ENCODE peak calls at places on chromosomes 13 and 19, in nine cellular contexts. D, A, V, E, W, Y, B, H and X are unnamed samples. For H3K27me3 and H3K4me1, the result is how much of the 10 kb centered on the place peaks cover.

GRCh38 chr19:13781547-13781946 is 7.3 kb downstream of the C19orf53 start:
- DNase-seq in D (peak), A (peak), V (no peak), E (peak), W (peak), Y (peak), B (peak), H (peak), X (peak)

GRCh38 chr13:95137096-95137495 is 164.2 kb downstream of the ABCC4 start:
- DNase-seq in D (no peak), A (peak), V (no peak), E (no peak), W (no peak), Y (peak), B (peak), H (peak), X (peak)

GRCh38 chr13:23411220-23411619 is 22.3 kb downstream of the SACS start:
- DNase-seq in D (no peak), A (no peak), V (no peak), E (no peak), W (no peak), Y (no peak), B (peak), H (no peak), X (no peak)

GRCh38 chr19:10699650-10700335 is 1.4 kb upstream of the QTRT1 start:
- DNase-seq in D (no peak), A (peak), V (no peak), E (no peak), W (peak), Y (peak), B (peak), H (peak), X (peak)

GRCh38 chr13:109336730-109337129 is 449.7 kb downstream of the IRS2 start:
- DNase-seq in D (no peak), A (peak), V (no peak), E (no peak), W (peak), Y (no peak), B (peak), H (peak), X (no peak)

GRCh38 chr19:6236310-6237291 is 43.2 kb downstream of the MLLT1 start:
- DNase-seq in D (no peak), A (no peak), V (peak), E (no peak), W (no peak), Y (peak), B (no peak), H (no peak), X (no peak)

GRCh38 chr13:80973721-80974120 is 632.8 kb upstream of the SPRY2 start:
- DNase-seq in D (no peak), A (no peak), V (no peak), E (no peak), W (peak), Y (no peak), B (no peak), H (no peak), X (no peak)

GRCh38 chr13:33884506-33885221 is 66.7 kb downstream of the RFC3 start:
- DNase-seq in D (no peak), A (no peak), V (no peak), E (no peak), W (no peak), Y (no peak), B (no peak), H (no peak), X (no peak)

GRCh38 chr19:8580710-8581281 is 3.6 kb upstream of the MYO1F start:
- DNase-seq in D (peak), A (peak), V (peak), E (peak), W (peak), Y (peak), B (peak), H (peak), X (peak)

GRCh38 chr13:100738176-100738855 is 63.7 kb upstream of the TMTC4 start:
- DNase-seq in D (no peak), A (no peak), V (no peak), E (no peak), W (no peak), Y (no peak), B (no peak), H (no peak), X (no peak)

GRCh38 chr13:23570099-23570926 is at the start of gene TNFRSF19:
- DNase-seq in D (peak), A (peak), V (no peak), E (no peak), W (peak), Y (peak), B (peak), H (peak), X (peak)

GRCh38 chr19:7870571-7871279 is 3.5 kb downstream of the PRR36 start:
- DNase-seq in D (peak), A (no peak), V (peak), E (no peak), W (peak), Y (peak), B (peak), H (peak), X (peak)

GRCh38 chr19:681029-681626 is 4.9 kb downstream of the FSTL3 start:
- DNase-seq in D (no peak), A (no peak), V (no peak), E (peak), W (no peak), Y (peak), B (no peak), H (no peak), X (no peak)

GRCh38 chr19:8503506-8503905 is 1.1 kb upstream of the PRAM1 start:
- DNase-seq in D (peak), A (no peak), V (no peak), E (no peak), W (no peak), Y (peak), B (no peak), H (no peak), X (no peak)

GRCh38 chr13:99808786-99809185 is 162.8 kb downstream of the ZIC5 start:
- DNase-seq in D (no peak), A (no peak), V (no peak), E (no peak), W (no peak), Y (no peak), B (no peak), H (no peak), X (no peak)

DNA sequence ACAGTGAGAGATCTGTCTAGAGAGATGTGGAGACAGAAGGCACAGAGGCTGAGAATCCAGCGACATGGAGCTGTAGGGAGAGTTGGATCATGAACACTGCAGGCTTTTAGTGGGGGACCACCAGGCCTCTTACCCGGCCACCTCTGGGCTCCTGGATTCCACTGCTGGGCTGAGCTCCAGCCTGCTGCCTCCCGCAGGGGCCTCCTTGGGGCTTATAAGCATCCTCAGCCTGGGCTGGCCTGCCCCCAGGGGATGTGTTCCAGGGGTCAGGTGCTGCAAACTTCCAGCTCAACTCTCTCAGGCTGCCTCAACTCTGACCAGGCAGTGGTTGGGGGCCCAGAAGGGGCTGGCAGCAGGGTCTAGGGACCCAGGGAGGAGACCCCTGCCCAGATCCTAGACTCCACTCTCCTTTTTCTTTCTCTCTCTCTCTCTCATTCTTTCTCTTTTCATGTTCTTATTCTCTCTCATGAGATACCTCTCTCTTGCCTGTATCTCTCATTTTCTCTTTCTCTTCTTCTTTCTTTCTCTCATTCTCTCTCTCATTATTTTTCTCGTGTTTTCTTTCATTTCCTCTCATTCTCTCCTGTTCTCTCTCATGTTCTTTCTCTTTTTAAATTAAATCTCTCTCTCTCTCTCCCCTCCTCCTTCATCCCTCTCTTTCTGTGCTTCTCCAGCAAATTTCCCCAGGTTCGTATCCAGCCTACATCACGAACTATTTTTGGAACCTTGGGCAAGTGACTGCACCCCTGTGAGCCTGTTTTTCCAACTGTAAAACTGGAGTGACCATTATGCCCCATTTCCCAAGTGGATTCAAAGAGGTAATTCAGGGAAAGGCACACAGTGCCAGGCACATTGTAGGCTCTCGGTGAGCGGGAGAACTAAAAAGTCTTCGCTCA is at the start of gene KLK4:
- DNase-seq in D (no peak), A (no peak), V (no peak), E (no peak), W (no peak), Y (no peak), B (no peak), H (no peak), X (peak)
- H3K27me3 ChIP-seq in D (under half), A (under half), V (under half), E (half or more), W (half or more), Y (under half), B (under half), H (under half), X (under half)

DNA sequence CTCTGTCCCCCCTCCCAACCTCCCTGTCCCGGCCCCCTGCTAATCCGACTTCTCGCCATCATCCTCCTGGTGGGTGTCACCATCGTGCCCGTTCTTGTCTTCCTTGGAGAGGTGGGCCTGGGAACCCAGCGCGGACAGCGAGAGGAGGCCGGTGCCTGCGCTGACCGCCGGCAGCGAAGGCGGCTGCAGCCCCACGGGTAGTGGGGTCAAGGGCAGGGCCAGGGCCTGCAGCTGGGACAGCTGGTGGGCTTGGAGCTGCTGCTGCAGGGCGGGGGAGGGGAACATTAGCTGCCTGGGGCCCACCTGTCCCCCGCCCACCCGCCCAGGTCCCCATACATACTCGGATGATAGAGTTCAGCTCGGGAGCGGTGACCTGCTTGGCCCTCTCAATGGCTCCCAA is 8.5 kb downstream of the TLE5 start:
- DNase-seq in D (no peak), A (no peak), V (no peak), E (no peak), W (no peak), Y (peak), B (no peak), H (no peak), X (no peak)
- H3K27ac ChIP-seq in D (no peak), A (no peak), V (no peak), E (no peak), W (no peak), Y (no peak), B (no peak), H (no peak), X (no peak)

GRCh38 chr19:1805401-1806183 is 6.5 kb downstream of the ATP8B3 start:
- DNase-seq in D (no peak), A (no peak), V (no peak), E (no peak), W (no peak), Y (no peak), B (no peak), H (no peak), X (no peak)

GRCh38 chr19:1807030-1807694 is 4.9 kb downstream of the ATP8B3 start:
- DNase-seq in D (no peak), A (no peak), V (no peak), E (no peak), W (no peak), Y (no peak), B (no peak), H (no peak), X (no peak)

GRCh38 chr19:1804858-1805257 is 7.2 kb downstream of the ATP8B3 start:
- DNase-seq in D (no peak), A (no peak), V (no peak), E (no peak), W (no peak), Y (no peak), B (no peak), H (no peak), X (no peak)

GRCh38 chr19:1807695-1808394 is 4.2 kb downstream of the ATP8B3 start:
- DNase-seq in D (no peak), A (no peak), V (no peak), E (no peak), W (no peak), Y (no peak), B (no peak), H (no peak), X (no peak)

GRCh38 chr19:1806184-1807029 is 5.7 kb downstream of the ATP8B3 start:
- DNase-seq in D (no peak), A (no peak), V (no peak), E (no peak), W (no peak), Y (no peak), B (no peak), H (no peak), X (no peak)
- H3K4me1 ChIP-seq in D (under half), A (under half), V (under half), E (under half), W (under half), Y (under half), B (under half), H (under half), X (under half)

DNA sequence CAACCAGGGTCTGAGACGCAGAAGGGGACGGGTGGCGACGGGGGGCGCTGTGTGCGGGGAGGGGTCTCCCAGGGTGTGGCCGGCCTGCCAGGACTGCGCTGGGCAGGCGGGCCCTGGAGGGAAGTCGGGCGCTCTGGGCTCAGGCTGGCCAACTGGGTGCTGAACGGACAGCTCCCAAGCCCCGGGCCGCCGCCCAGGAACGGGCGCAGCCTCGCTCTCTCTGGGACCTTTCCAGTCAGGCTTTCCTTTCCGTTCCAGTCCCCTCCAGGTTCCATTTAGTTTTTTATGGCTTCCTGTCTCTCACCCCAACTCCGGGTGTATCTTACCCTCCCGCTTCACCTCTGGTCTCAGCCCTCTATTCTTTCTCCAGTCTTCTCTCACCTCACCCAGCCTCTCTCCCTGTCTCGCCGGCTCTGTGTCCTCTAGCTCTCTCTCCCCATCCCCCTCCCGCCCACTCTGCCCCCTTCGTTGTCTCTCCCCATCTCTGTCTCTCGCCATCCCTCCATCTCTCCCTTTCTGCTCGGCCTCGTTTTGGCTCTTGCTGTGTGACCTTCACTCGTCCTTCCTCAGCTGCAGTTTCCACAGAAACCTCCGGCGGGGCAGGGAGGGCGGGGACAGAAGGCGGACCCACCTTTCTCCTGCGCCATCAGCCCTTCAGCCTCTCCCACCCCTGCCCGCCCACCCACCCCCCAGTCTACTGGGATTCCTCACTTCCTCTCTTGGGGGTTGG is 3.3 kb upstream of the ATP1A3 start:
- DNase-seq in D (peak), A (peak), V (peak), E (no peak), W (peak), Y (peak), B (peak), H (peak), X (peak)
- H3K27me3 ChIP-seq in D (under half), A (half or more), V (under half), E (half or more), W (half or more), Y (half or more), B (under half), H (half or more), X (under half)

GRCh38 chr13:91351980-91352379 is 4.5 kb downstream of the MIR17HG start:
- DNase-seq in D (no peak), A (no peak), V (no peak), E (no peak), W (no peak), Y (no peak), B (no peak), H (no peak), X (no peak)
- H3K27ac ChIP-seq in D (no peak), A (no peak), V (no peak), E (no peak), W (no peak), Y (no peak), B (no peak), H (no peak), X (no peak)

GRCh38 chr13:28505543-28506135 is 10.7 kb upstream of the FLT1 start:
- DNase-seq in D (no peak), A (no peak), V (no peak), E (no peak), W (peak), Y (no peak), B (no peak), H (no peak), X (no peak)

GRCh38 chr13:28503182-28503980 is 8.5 kb upstream of the FLT1 start:
- DNase-seq in D (no peak), A (peak), V (no peak), E (no peak), W (peak), Y (no peak), B (no peak), H (peak), X (no peak)

GRCh38 chr13:28499579-28499978 is 4.7 kb upstream of the FLT1 start:
- DNase-seq in D (no peak), A (peak), V (no peak), E (no peak), W (peak), Y (peak), B (no peak), H (peak), X (no peak)

GRCh38 chr13:28498481-28499115 is 3.7 kb upstream of the FLT1 start:
- DNase-seq in D (no peak), A (no peak), V (no peak), E (no peak), W (no peak), Y (no peak), B (no peak), H (no peak), X (no peak)

DNA sequence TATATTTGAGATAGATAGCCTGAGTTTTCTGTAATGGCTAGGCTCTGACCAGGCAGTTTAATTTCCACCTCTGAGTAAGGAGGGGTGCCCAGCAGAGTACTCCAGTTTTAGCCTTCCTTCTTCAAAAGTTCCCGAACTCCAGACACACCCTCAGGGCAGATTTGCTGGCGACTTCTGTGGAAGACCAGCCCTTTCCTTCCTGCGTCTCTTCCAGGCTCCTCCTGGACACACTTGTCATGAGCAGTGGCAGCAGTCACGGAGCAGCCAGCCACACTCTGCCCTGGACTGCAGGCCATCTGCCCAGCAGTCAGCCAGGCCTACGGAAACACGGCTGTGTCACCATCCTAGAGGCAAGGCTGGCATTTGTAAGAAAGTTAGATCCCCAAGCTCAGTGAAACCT is 6.6 kb upstream of the FLT1 start:
- DNase-seq in D (peak), A (no peak), V (no peak), E (no peak), W (no peak), Y (no peak), B (no peak), H (no peak), X (no peak)
- H3K4me1 ChIP-seq in D (under half), A (under half), V (under half), E (under half), W (under half), Y (under half), B (under half), H (under half), X (under half)

GRCh38 chr19:2252481-2253105 is 3.5 kb downstream of the AMH start:
- DNase-seq in D (peak), A (no peak), V (no peak), E (no peak), W (no peak), Y (peak), B (no peak), H (no peak), X (no peak)

GRCh38 chr19:2251577-2252480 is 2.7 kb downstream of the AMH start:
- DNase-seq in D (no peak), A (no peak), V (no peak), E (no peak), W (no peak), Y (peak), B (peak), H (no peak), X (no peak)

GRCh38 chr19:2249010-2249866 is at the start of gene AMH:
- DNase-seq in D (no peak), A (no peak), V (no peak), E (no peak), W (no peak), Y (peak), B (no peak), H (no peak), X (no peak)

GRCh38 chr19:2249880-2250764 is 999 bp downstream of the AMH start:
- DNase-seq in D (no peak), A (no peak), V (no peak), E (no peak), W (no peak), Y (peak), B (no peak), H (no peak), X (no peak)

GRCh38 chr19:2250765-2251576 is 1.8 kb downstream of the AMH start:
- DNase-seq in D (no peak), A (no peak), V (no peak), E (no peak), W (no peak), Y (peak), B (no peak), H (no peak), X (no peak)
- H3K27me3 ChIP-seq in D (under half), A (under half), V (under half), E (half or more), W (half or more), Y (under half), B (under half), H (under half), X (under half)